ENCODE peak calls at places on chromosomes 13 and 19, in five cellular contexts. M is BE2C, Y is NCI-H446 treated with DMSO at 0.1 percent for 48 hours, K is fibroblast of mammary gland, V is HT-29. B is an unnamed sample.

GRCh38 chr19:48858984-48859710 is 9.3 kb downstream of the PLEKHA4 start:
- DNase-seq in K (no peak), M (no peak), Y (no peak), V (no peak), B (no peak)

GRCh38 chr13:47025791-47026419 is 129.1 kb upstream of the HTR2A start:
- DNase-seq in M (peak; percentile 15), K (no peak), V (no peak), Y (no peak), B (no peak)

GRCh38 chr13:45194081-45194939 is 6.5 kb downstream of the KCTD4 start:
- DNase-seq in K (peak; percentile 71), M (no peak), V (no peak), Y (no peak), B (peak; percentile 46)

GRCh38 chr13:101424381-101425155 is 8.3 kb upstream of the NALCN start:
- DNase-seq in Y (no peak), K (no peak), M (no peak), V (no peak), B (peak; percentile 28)

GRCh38 chr13:98869408-98870090 is 108.3 kb downstream of the DOCK9 start:
- DNase-seq in Y (no peak), V (peak; percentile 30), K (peak; percentile 38), M (peak; percentile 29), B (no peak)

GRCh38 chr13:98443329-98443728 is 133.6 kb downstream of the STK24 start:
- DNase-seq in M (peak; percentile 44), V (no peak), Y (no peak), K (peak; percentile 88), B (peak; percentile 68)

GRCh38 chr19:13100871-13101589 is 1.6 kb downstream of the LYL1 start:
- DNase-seq in K (no peak), V (no peak), Y (no peak), M (no peak), B (no peak)

GRCh38 chr13:32796754-32797153 is 210.5 kb downstream of the PDS5B start:
- DNase-seq in Y (no peak), K (no peak), V (no peak), M (no peak), B (no peak)

GRCh38 chr19:45976180-45976579 is 2.5 kb upstream of the NOVA2 start:
- DNase-seq in V (no peak), Y (peak; percentile 9), K (no peak), M (no peak), B (no peak)

GRCh38 chr19:49133621-49134454 is 14.5 kb downstream of the PPFIA3 start:
- DNase-seq in V (no peak), K (peak; percentile 66), Y (no peak), M (no peak), B (peak; percentile 63)

GRCh38 chr13:51806571-51806970 is 2.6 kb upstream of the DHRS12 start:
- DNase-seq in K (peak; percentile 44), M (peak; percentile 55), Y (no peak), V (peak; percentile 36), B (no peak)

GRCh38 chr13:73189766-73190165 is 131.0 kb downstream of the KLF5 start:
- DNase-seq in Y (no peak), V (no peak), K (no peak), M (no peak), B (no peak)